ENCODE peak calls at places on chromosome 12, in four cellular contexts. R, G, F and U are unnamed samples. For H3K4me1, the result is how much of the 10 kb centered on the place peaks cover.

GRCh38 chr12:93109794-93110203 is 180.7 kb upstream of the EEA1 start:
- DNase-seq in R (no peak), G (no peak), F (no peak), U (no peak)

GRCh38 chr12:77725611-77726010 is 105.1 kb upstream of the NAV3 start:
- DNase-seq in R (no peak), G (no peak), F (no peak), U (no peak)

GRCh38 chr12:34290191-34290995 is 268.1 kb downstream of the ALG10 start:
- DNase-seq in R (peak), G (no peak), F (no peak), U (peak)

GRCh38 chr12:94593822-94594442 is 56.4 kb downstream of the TMCC3 start:
- DNase-seq in R (no peak), G (no peak), F (no peak), U (no peak)

GRCh38 chr12:50088577-50089335 is 3.6 kb downstream of the SMARCD1 start:
- DNase-seq in R (peak), G (peak), F (peak), U (no peak)

GRCh38 chr12:105524961-105525360 is 194.5 kb downstream of the C12orf75 start:
- DNase-seq in R (no peak), G (no peak), F (no peak), U (no peak)

GRCh38 chr12:1540690-1541089 is 53.7 kb downstream of the FBXL14 start:
- DNase-seq in R (no peak), G (no peak), F (no peak), U (no peak)

GRCh38 chr12:90963946-90964345 is 9.0 kb upstream of the CCER1 start:
- DNase-seq in R (no peak), G (no peak), F (no peak), U (no peak)

GRCh38 chr12:114858388-114859146 is 174.6 kb upstream of the TBX3 start:
- DNase-seq in R (peak), G (peak), F (no peak), U (no peak)
- TF ChIP-seq CTCF in R (no peak), G (no peak), F (no peak), U (no peak)

GRCh38 chr12:120254809-120255208 is 10.7 kb downstream of the PXN start:
- DNase-seq in R (no peak), G (no peak), F (no peak), U (no peak)
- H3K4me1 ChIP-seq in R (under half), G (half or more), F (half or more), U (half or more)

GRCh38 chr12:56991319-56991906 is 14.9 kb downstream of the ZBTB39 start:
- DNase-seq in R (peak), G (no peak), F (no peak), U (peak)
- TF ChIP-seq EP300 in R (no peak), G (no peak), F (no peak), U (no peak)

DNA sequence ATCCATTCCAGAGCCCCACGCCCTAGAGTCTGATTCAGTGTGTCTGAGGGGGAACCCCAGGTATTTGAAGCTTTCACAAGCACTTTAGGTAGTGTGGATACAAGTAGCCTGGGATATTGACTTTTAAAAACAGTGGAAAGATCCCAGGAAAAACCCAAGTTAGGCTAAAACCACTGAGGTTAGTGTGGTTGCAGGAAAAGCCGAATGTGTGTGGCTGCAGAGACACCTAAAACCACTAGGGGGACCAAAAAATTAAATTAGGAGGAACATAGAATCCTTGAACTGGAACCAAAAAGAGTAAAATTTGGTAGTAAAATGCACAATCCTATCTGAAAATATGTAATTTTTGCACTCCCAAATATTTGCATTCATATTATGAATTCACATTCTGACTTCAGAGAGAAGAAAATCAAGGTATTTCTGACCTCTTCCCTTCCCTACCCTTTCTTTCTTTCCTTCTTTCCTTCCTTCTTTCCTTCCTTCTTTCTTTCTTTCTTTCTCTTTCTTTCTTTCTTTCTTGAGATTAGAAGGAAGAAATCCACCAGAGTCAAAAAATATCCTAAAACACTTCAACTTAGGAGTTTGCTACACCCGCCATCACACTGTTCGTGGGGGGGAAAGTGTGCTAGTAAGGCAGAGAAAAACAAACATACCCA is 37.8 kb downstream of the SLCO1A2 start:
- DNase-seq in R (no peak), G (peak), F (no peak), U (no peak)
- TF ChIP-seq CTCF in R (peak), G (peak), F (peak), U (peak)